ENCODE peak calls at places on chromosomes 7 and 10, in four cellular contexts. X is testis, Q is ovary, A is Peyer's patch. M is an unnamed sample.

GRCh38 chr7:140534743-140535142 is 55.4 kb upstream of the MKRN1 start:
- DNase-seq in Q (peak), X (peak), A (no peak), M (no peak)

GRCh38 chr7:28587211-28587610 is 174.9 kb downstream of the CREB5 start:
- DNase-seq in Q (no peak), X (no peak), A (no peak), M (no peak)

GRCh38 chr10:15084502-15084922 is 4.1 kb downstream of the ACBD7 start:
- DNase-seq in X (peak), Q (peak), A (no peak), M (no peak)

GRCh38 chr10:31102421-31102820 is 70.8 kb upstream of the ZNF438 start:
- DNase-seq in Q (no peak), A (no peak), X (no peak), M (no peak)

GRCh38 chr10:45008524-45009161 is 7.9 kb downstream of the ZNF22 start:
- DNase-seq in X (peak), A (no peak), Q (no peak), M (no peak)

GRCh38 chr7:132869166-132869861 is 212.6 kb downstream of the CHCHD3 start:
- DNase-seq in X (no peak), A (no peak), Q (no peak), M (no peak)

GRCh38 chr7:155212301-155213015 is 85.2 kb upstream of the INSIG1 start:
- DNase-seq in X (no peak), Q (no peak), A (peak), M (no peak)

GRCh38 chr7:69845721-69846495 is 247.6 kb downstream of the AUTS2 start:
- DNase-seq in A (no peak), X (no peak), Q (no peak), M (no peak)

GRCh38 chr10:76308946-76309529 is 877.6 kb downstream of the LRMDA start:
- DNase-seq in X (no peak), A (no peak), Q (no peak), M (no peak)

GRCh38 chr10:28796606-28797512 is 119.5 kb downstream of the BAMBI start:
- DNase-seq in Q (peak), A (no peak), X (peak), M (no peak)

GRCh38 chr7:12929416-12930140 is 242.1 kb downstream of the ARL4A start:
- DNase-seq in A (no peak), Q (no peak), X (no peak), M (no peak)

GRCh38 chr7:83550100-83550499 is 98.8 kb downstream of the SEMA3E start:
- DNase-seq in A (no peak), Q (no peak), X (no peak), M (no peak)

GRCh38 chr10:22630229-22631174 is 83.9 kb downstream of the PIP4K2A start:
- DNase-seq in X (no peak), Q (no peak), A (no peak), M (no peak)

DNA sequence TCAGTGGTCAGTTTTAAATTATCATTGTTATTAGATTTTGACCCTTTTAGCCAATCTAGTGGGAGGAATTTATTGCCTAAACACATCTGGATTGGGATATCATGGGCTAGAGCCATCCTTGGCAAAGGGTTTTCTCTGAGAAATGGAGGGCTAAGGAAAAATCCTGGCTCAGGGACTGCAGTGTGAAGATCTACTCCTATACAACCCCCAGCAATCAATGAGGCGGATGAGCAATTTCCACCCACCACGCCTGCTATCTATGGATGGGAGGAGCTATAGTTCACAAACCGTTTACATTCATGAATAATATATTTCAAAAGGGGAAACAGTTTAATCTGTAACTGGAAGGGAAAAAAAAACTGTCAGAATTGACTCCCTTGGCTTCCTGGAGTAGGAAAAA is 2.7 kb downstream of the CAV1 start:
- DNase-seq in A (no peak), X (no peak), Q (no peak), M (no peak)
- TF ChIP-seq POLR2A in A (no peak), X (no peak), Q (no peak), M (no peak)

GRCh38 chr10:3813986-3814831 is 29.2 kb upstream of the KLF6 start:
- DNase-seq in X (no peak), Q (no peak), A (no peak), M (no peak)

GRCh38 chr10:3814832-3815209 is 29.8 kb upstream of the KLF6 start:
- DNase-seq in X (no peak), A (no peak), Q (no peak), M (no peak)

GRCh38 chr10:3811331-3811870 is 26.4 kb upstream of the KLF6 start:
- DNase-seq in Q (no peak), X (no peak), A (no peak), M (peak)

GRCh38 chr10:3813267-3813666 is 28.3 kb upstream of the KLF6 start:
- DNase-seq in A (no peak), Q (no peak), X (no peak), M (no peak)

DNA sequence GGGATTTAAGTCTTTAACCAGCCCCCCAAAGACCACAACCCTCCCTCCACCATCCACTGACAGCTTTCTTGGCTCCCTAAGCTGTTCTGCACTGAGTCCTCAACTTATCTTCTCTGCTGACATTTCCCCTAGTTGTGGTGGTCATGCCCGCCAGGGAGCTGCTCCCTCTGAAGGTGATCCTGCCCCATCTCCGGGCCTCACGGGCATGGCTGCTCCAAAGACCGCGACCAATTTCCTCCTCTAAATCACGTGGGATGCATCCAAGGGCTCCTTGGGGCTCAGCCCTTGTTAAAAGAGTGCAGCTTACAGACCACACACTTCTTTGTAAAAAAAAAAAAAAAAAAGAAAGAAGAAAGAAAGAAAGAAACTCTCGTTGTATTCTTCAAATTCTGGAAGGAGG is 27.1 kb upstream of the KLF6 start:
- DNase-seq in Q (no peak), A (no peak), X (no peak), M (no peak)
- H3K27ac ChIP-seq in Q (no peak), A (peak), X (no peak), M (peak)

GRCh38 chr7:55571534-55572377 is 546 bp downstream of the VOPP1 start:
- DNase-seq in X (peak), Q (peak), A (peak), M (no peak)
- TF ChIP-seq POLR2A in X (no peak), Q (peak), A (no peak), M (peak)

GRCh38 chr7:36396150-36396549 is 6.5 kb downstream of the ANLN start:
- DNase-seq in A (no peak), Q (no peak), X (no peak), M (no peak)
- H3K27ac ChIP-seq in A (no peak), Q (no peak), X (no peak), M (no peak)

DNA sequence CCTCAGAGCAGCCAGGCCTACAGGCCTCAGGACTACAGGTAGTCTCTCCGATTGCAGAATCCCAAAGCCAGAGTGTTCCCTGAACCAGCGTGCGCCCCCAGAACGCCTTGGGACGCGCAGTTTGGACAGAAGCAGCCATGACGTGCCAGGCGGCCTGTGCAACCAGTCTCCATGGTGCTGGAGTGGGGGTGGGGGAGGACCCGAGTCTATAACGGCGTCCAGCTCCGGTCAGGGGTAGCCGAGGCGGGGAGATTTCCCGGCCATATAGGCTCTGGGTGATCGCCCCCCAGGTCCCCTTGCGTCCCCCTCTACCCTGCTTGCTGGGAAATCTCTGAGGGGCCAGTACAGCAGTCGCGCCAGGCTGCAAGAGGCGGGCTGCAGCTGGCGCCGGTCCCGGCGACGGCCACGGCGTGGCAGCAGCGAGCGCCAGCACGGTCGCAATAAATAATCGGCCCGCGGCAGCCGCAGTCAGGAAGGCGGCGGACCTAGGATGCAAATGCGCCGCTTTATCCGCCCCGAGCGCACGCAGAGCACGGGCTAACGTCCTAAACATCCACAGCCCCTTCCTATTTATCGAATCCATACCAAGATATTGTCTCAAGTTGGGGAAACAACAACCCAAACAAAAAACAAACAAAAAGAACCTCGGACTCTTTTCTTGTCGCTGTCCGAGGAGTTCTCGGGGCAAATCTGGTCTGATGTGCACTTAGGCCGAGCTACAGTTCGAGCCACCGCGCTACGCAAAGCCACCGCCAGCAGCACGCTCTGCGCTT is 1.6 kb downstream of the HOXA3 start:
- DNase-seq in Q (peak), X (peak), A (peak), M (peak)
- TF ChIP-seq POLR2A in Q (no peak), X (no peak), A (peak), M (peak)

DNA sequence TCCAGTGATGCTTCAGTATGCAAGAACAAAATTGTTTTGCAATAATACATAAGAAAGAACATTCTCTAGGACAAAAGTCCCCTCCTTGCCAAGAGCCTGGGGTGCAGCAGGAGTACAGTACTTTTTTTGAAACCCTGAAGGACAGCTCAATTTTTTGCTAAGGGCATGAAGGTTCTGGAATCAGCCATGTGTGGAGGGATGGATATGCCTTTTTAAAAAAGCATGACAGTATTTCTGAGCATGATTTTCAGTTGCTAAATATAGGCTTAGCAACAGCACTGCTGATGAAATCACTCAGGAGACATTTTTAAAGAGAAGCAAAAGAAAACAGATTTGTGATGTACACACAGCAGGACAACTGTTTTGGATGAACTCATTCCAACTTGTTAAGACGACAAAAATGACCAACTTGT is 39.2 kb downstream of the HBP1 start:
- DNase-seq in Q (no peak), X (no peak), A (no peak), M (no peak)
- H3K27ac ChIP-seq in Q (no peak), X (no peak), A (no peak), M (peak)

DNA sequence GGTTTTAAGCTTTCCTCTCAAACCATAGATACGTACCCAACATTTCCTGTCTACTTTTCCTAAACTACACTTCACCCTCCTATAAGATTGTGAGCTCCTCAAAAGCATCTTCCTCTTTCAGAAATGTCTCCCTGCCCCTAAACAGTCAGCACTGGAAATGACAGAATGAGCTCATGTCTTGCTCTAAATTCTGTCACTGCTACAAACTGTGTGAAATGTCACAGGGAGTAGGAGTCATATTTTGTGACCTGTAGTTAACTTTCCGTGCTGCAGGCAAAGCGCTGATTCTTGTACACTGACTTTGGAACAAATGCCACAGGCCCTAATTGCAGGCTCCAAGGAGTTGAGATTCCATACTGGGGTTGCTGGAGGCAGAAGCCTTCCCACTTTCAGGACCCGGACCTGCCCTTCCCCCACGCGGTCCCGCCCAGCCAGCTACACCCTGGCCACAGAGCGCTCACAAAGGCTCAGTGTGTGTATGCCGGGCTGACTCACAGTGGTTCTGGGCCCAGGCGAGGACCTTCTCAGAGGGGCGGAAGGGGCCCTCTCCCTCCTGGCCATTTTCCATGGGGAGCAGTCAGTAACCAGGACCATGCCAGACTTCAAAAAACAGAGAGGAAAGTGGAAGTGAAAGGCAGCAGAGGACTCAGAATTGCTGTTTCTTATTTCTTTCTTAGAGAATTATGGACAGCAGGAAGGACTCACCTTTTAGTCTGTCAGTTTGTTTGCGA is 24.1 kb downstream of the SCD start:
- DNase-seq in A (peak), Q (peak), X (peak), M (peak)
- TF ChIP-seq POLR2A in A (peak), Q (no peak), X (no peak), M (peak)

DNA sequence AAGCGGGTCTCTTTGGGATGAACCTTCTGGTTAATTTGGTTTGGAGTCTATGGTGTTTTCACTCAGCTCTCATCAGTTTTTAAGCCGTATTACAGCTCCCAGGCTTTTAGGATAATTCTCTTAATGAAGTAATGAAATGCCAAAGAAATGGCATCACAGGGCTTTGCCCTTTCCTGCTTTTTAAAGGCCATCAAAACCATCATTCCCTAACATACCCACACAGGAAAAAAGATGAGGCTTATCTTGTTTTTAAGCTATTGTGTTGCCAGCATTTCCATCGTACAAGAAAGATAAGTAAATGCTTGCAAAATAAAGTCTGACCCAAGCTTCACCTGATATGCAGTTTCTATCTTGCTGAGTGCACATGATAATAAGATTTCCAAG is 54.9 kb upstream of the FAM133B start:
- DNase-seq in Q (no peak), A (no peak), X (no peak), M (no peak)
- H3K27ac ChIP-seq in Q (no peak), A (no peak), X (no peak), M (peak)

GRCh38 chr10:65497837-65498236 is 1428.0 kb upstream of the LRRTM3 start:
- DNase-seq in A (no peak), Q (no peak), X (no peak), M (no peak)
- TF ChIP-seq POLR2A in A (no peak), Q (no peak), X (no peak), M (no peak)

M was measured in gastrocnemius medialis.